ENCODE peak calls at places on chromosomes 3 and 15, in four cellular contexts. J is WTC11, I is IMR-90, D is GM12878. Z is an unnamed sample.

GRCh38 chr15:101043911-101044624 is 124.9 kb downstream of the LRRK1 start:
- DNase-seq in D (no peak), J (no peak), I (no peak), Z (no peak)

GRCh38 chr3:45756055-45756454 is 40.3 kb downstream of the SLC6A20 start:
- DNase-seq in I (no peak), D (no peak), J (no peak), Z (no peak)

GRCh38 chr3:191314109-191314728 is 15.0 kb upstream of the CCDC50 start:
- DNase-seq in I (no peak), D (no peak), J (no peak), Z (no peak)

GRCh38 chr15:46660096-46660842 is 1025.4 kb downstream of the SQOR start:
- DNase-seq in I (no peak), J (no peak), D (no peak), Z (no peak)

GRCh38 chr15:51093865-51094605 is 671 bp downstream of the TNFAIP8L3 start:
- DNase-seq in D (no peak), I (no peak), J (peak), Z (no peak)

GRCh38 chr3:84958495-84959469 is at the start of gene CADM2:
- DNase-seq in I (peak), D (no peak), J (peak), Z (peak)

GRCh38 chr15:33581032-33581431 is 270.3 kb downstream of the RYR3 start:
- DNase-seq in D (no peak), J (no peak), I (peak), Z (no peak)

GRCh38 chr3:194554488-194555098 is 67.8 kb upstream of the ATP13A3 start:
- DNase-seq in J (no peak), D (no peak), I (no peak), Z (no peak)

GRCh38 chr3:193490989-193491388 is 63.7 kb downstream of the ATP13A4 start:
- DNase-seq in J (no peak), I (no peak), D (no peak), Z (no peak)

GRCh38 chr3:186281172-186281571 is 80.9 kb downstream of the DGKG start:
- DNase-seq in J (no peak), D (no peak), I (peak), Z (peak)

GRCh38 chr15:70853855-70854668 is at the start of gene LARP6:
- DNase-seq in I (peak), D (no peak), J (peak), Z (peak)

GRCh38 chr3:193509103-193509965 is 45.4 kb downstream of the ATP13A4 start:
- DNase-seq in I (no peak), D (no peak), J (no peak), Z (no peak)

GRCh38 chr3:64278631-64279030 is 53.4 kb upstream of the PRICKLE2 start:
- DNase-seq in J (no peak), D (no peak), I (peak), Z (no peak)

GRCh38 chr15:81407679-81408078 is 33.7 kb upstream of the TMC3 start:
- DNase-seq in I (no peak), J (no peak), D (no peak), Z (no peak)

GRCh38 chr15:65787260-65787659 is 4.8 kb downstream of the DENND4A start:
- DNase-seq in I (no peak), J (no peak), D (no peak), Z (no peak)

GRCh38 chr15:31197497-31198414 is 96.2 kb upstream of the TRPM1 start:
- DNase-seq in D (peak), I (no peak), J (peak), Z (peak)

GRCh38 chr3:126816956-126817777 is 113.1 kb downstream of the CHCHD6 start:
- DNase-seq in D (no peak), J (no peak), I (no peak), Z (no peak)

GRCh38 chr15:30046414-30046813 is 36.3 kb upstream of the GOLGA8J start:
- DNase-seq in D (no peak), J (no peak), I (no peak), Z (no peak)

GRCh38 chr3:132488136-132488535 is 70.8 kb downstream of the DNAJC13 start:
- DNase-seq in I (no peak), J (no peak), D (no peak), Z (no peak)

GRCh38 chr15:66017009-66017408 is 147.7 kb downstream of the RAB11A start:
- DNase-seq in D (no peak), J (no peak), I (no peak), Z (no peak)

GRCh38 chr3:169841171-169841570 is 28.5 kb upstream of the LRRC34 start:
- DNase-seq in J (no peak), I (no peak), D (peak), Z (no peak)

GRCh38 chr3:27094721-27095120 is 274.5 kb downstream of the NEK10 start:
- DNase-seq in D (no peak), I (no peak), J (no peak), Z (no peak)

GRCh38 chr3:49673131-49673714 is 928 bp upstream of the APEH start:
- DNase-seq in I (no peak), D (no peak), J (no peak), Z (peak)

GRCh38 chr3:34285465-34286188 is 487.2 kb downstream of the PDCD6IP start:
- DNase-seq in J (no peak), D (no peak), I (no peak), Z (no peak)

GRCh38 chr3:143578810-143579425 is 269.4 kb downstream of the SLC9A9 start:
- DNase-seq in D (no peak), J (no peak), I (no peak), Z (no peak)

GRCh38 chr3:131091768-131092167 is 65.1 kb downstream of the NEK11 start:
- DNase-seq in J (no peak), I (peak), D (no peak), Z (no peak)

GRCh38 chr3:24137958-24138875 is 193.1 kb downstream of the NR1D2 start:
- DNase-seq in D (no peak), I (no peak), J (no peak), Z (no peak)

GRCh38 chr15:80480909-80481308 is 76.7 kb downstream of the ARNT2 start:
- DNase-seq in J (no peak), I (peak), D (no peak), Z (no peak)

GRCh38 chr15:101169457-101170071 is 82.3 kb downstream of the CHSY1 start:
- DNase-seq in J (no peak), D (no peak), I (peak), Z (no peak)

GRCh38 chr15:62895139-62895866 is 147.2 kb upstream of the TPM1 start:
- DNase-seq in J (no peak), D (no peak), I (peak), Z (peak)

GRCh38 chr3:134359121-134360010 is 14.9 kb downstream of the AMOTL2 start:
- DNase-seq in I (no peak), J (peak), D (no peak), Z (no peak)

GRCh38 chr3:140467104-140467577 is 210.7 kb upstream of the TRIM42 start:
- DNase-seq in J (no peak), D (no peak), I (no peak), Z (peak)

GRCh38 chr15:27492021-27492621 is 521.1 kb downstream of the GABRG3 start:
- DNase-seq in D (no peak), J (no peak), I (peak), Z (no peak)

GRCh38 chr15:37096878-37097568 is 3.3 kb downstream of the MEIS2 start:
- DNase-seq in I (peak), J (no peak), D (no peak), Z (no peak)

GRCh38 chr15:48681274-48681840 is 35.8 kb upstream of the FBN1 start:
- DNase-seq in J (no peak), D (no peak), I (peak), Z (no peak)

GRCh38 chr3:143234521-143234920 is 115.0 kb downstream of the CHST2 start:
- DNase-seq in I (peak), D (no peak), J (no peak), Z (no peak)

GRCh38 chr15:60660290-60661051 is 181.5 kb upstream of the ICE2 start:
- DNase-seq in D (no peak), I (peak), J (no peak), Z (no peak)

GRCh38 chr3:161770532-161771386 is 274.2 kb downstream of the OTOL1 start:
- DNase-seq in I (no peak), D (peak), J (no peak), Z (no peak)

DNA sequence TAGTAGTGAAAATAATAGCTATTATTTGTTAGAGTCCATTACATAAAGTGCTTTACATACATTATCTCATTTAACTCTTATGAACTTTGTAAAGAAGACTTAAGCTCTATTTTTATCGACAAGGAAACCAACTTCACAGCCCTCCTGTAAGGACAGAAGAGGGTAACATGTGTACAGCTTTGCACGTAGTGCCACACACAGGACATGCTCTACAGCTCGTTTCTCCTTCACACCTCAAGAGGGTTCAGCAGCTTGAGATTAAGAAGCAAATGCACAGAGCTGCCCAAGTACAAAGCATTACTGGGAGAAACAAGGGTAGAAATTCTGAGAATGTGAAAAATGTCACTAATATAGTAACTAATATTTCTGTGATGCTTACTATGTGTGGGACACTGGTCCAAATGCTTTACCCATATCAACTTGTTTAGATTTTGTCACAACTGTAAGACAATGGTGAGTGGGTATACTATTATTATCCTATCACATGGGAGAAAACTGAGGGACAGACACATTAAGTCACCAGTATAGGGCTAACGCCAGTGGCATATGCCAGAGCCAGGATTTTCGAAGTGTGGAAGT is 327.8 kb downstream of the CTNNB1 start:
- DNase-seq in J (no peak), D (no peak), I (no peak), Z (no peak)
- TF ChIP-seq USF2 in J (no peak), D (no peak), I (no peak), Z (no peak)

GRCh38 chr3:105365536-105366301 is 990 bp upstream of the ALCAM start:
- DNase-seq in I (peak), D (no peak), J (peak), Z (peak)
- TF ChIP-seq USF2 in I (no peak), D (no peak), J (no peak), Z (no peak)

DNA sequence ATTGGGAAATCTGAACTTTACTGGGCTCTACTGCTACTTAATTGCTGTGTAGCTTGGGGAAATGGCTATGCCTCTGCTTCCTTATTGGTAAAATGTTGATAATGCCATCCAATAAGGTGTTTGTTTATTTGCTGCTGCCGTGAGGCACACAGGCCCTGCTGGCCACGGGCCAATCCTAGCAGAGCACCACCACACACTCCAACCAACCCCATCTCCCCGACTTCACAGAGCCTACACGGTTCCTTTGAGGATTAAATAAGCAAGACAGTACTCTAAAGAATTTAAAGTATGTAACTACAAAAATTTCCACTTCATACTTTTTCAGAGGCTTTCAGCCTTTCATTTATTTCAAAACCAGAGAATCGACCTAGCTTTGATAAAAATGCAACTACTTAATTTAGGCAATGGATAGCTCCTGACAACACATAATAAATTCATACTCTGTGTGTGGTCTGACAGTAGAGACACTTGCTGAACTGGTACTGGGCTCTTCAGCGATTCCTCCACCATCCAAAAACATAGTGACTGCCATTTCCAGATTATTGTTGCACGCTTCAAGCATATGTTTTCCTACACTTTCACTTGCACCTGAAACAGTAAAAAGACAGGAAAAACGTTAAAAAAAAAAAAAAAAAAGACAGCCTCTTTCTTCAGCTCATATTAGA is 25.3 kb downstream of the UBXN7 start:
- DNase-seq in J (no peak), D (no peak), I (peak), Z (no peak)
- TF ChIP-seq USF2 in J (no peak), D (no peak), I (no peak), Z (no peak)

GRCh38 chr3:100141576-100141975 is 27.3 kb upstream of the FILIP1L start:
- DNase-seq in I (no peak), D (no peak), J (no peak), Z (no peak)
- TF ChIP-seq USF2 in I (no peak), D (no peak), J (no peak), Z (no peak)

GRCh38 chr3:32432711-32433530 is 41.3 kb downstream of the CMTM7 start:
- DNase-seq in I (peak), J (no peak), D (peak), Z (no peak)
- TF ChIP-seq USF2 in I (no peak), J (no peak), D (no peak), Z (no peak)

GRCh38 chr3:138889792-138890191 is 55.1 kb upstream of the PIK3CB start:
- DNase-seq in J (no peak), D (no peak), I (no peak), Z (no peak)
- TF ChIP-seq USF2 in J (no peak), D (no peak), I (no peak), Z (no peak)

GRCh38 chr3:183654727-183655126 is 19.3 kb downstream of the KLHL24 start:
- DNase-seq in D (no peak), J (no peak), I (no peak), Z (no peak)

GRCh38 chr3:183653209-183654064 is 18.0 kb downstream of the KLHL24 start:
- DNase-seq in J (no peak), I (no peak), D (no peak), Z (peak)

GRCh38 chr3:183650554-183650953 is 15.1 kb downstream of the KLHL24 start:
- DNase-seq in D (no peak), J (no peak), I (peak), Z (no peak)
- TF ChIP-seq USF2 in D (no peak), J (no peak), I (no peak), Z (no peak)

Z was measured in A549.